ENCODE peak calls at places on chromosome 6, in eight cellular contexts. N, D, Q, V, C, A, X and Z are unnamed samples.

GRCh38 chr6:53312355-53312754 is 36.4 kb downstream of the ELOVL5 start:
- DNase-seq in A (no peak), Q (no peak), D (no peak), N (no peak), X (no peak), V (peak; percentile 28), C (no peak), Z (no peak)

GRCh38 chr6:76835695-76836094 is 627.6 kb downstream of the HTR1B start:
- DNase-seq in X (no peak), V (no peak), C (no peak), N (no peak), D (no peak), Q (no peak), A (no peak), Z (no peak)

GRCh38 chr6:165049362-165049761 is 260.0 kb downstream of the C6orf118 start:
- DNase-seq in A (no peak), C (peak; percentile 3), Q (peak; percentile 21), V (peak; percentile 16), D (peak; percentile 21), X (peak; percentile 3), N (peak; percentile 65), Z (no peak)

GRCh38 chr6:136173519-136174507 is 76.3 kb downstream of the MTFR2 start:
- DNase-seq in Q (no peak), C (no peak), X (no peak), N (no peak), V (no peak), D (no peak), A (peak; percentile 44), Z (no peak)

GRCh38 chr6:137989696-137990095 is 117.5 kb downstream of the PERP start:
- DNase-seq in D (no peak), Q (no peak), N (no peak), A (no peak), V (no peak), C (no peak), X (no peak), Z (no peak)

GRCh38 chr6:100088009-100088408 is 94.0 kb upstream of the MCHR2 start:
- DNase-seq in D (peak; percentile 22), Q (no peak), N (no peak), C (peak; percentile 30), V (no peak), X (no peak), A (no peak), Z (no peak)

GRCh38 chr6:159107451-159108260 is 61.5 kb upstream of the FNDC1 start:
- DNase-seq in N (no peak), X (peak; percentile 61), A (no peak), C (no peak), V (no peak), D (no peak), Q (peak; percentile 71), Z (no peak)

GRCh38 chr6:93786474-93787330 is 367.3 kb upstream of the EPHA7 start:
- DNase-seq in V (no peak), C (no peak), A (no peak), N (no peak), X (no peak), Q (no peak), D (no peak), Z (peak; percentile 40)

GRCh38 chr6:166253277-166254229 is 54.6 kb downstream of the PRR18 start:
- DNase-seq in V (peak; percentile 29), N (peak; percentile 67), Q (peak; percentile 41), X (no peak), D (no peak), A (peak; percentile 70), C (no peak), Z (peak; percentile 38)

GRCh38 chr6:141988954-141989705 is 143.6 kb upstream of the GJE1 start:
- DNase-seq in D (peak; percentile 78), C (peak; percentile 79), X (no peak), A (no peak), Q (peak; percentile 27), N (peak; percentile 30), V (peak; percentile 39), Z (peak; percentile 40)

GRCh38 chr6:66605971-66606370 is 898.9 kb upstream of the EYS start:
- DNase-seq in Q (no peak), D (no peak), C (no peak), X (no peak), V (peak; percentile 47), A (no peak), N (no peak), Z (no peak)